ENCODE peak calls at places on chromosome 1, in ten cellular contexts. T is adrenal gland, A is endodermal cell, Y is A549, N is prostate gland, B is kidney epithelial cell, F is AG04450, V is Peyer's patch, I is pancreas, S is K562. O is an unnamed sample.

GRCh38 chr1:186775031-186775430 is 53.7 kb upstream of the PLA2G4A start:
- DNase-seq in T (no peak), A (no peak), Y (no peak), N (no peak), B (no peak), F (no peak), V (no peak), I (no peak), S (no peak), O (no peak)

GRCh38 chr1:164982545-164982944 is 374.0 kb downstream of the LMX1A start:
- DNase-seq in T (no peak), A (peak; percentile 63), Y (no peak), N (no peak), B (no peak), F (no peak), V (no peak), I (no peak), S (no peak), O (no peak)

GRCh38 chr1:10510520-10511493 is 36.1 kb downstream of the PEX14 start:
- DNase-seq in T (no peak), A (peak; percentile 28), Y (peak; percentile 32), N (no peak), B (peak; percentile 70), F (peak; percentile 66), V (peak; percentile 80), I (no peak), S (peak; percentile 80), O (no peak)

GRCh38 chr1:169957884-169958283 is 64.2 kb upstream of the SCYL3 start:
- DNase-seq in T (no peak), A (no peak), Y (no peak), N (no peak), B (no peak), F (no peak), V (no peak), I (no peak), S (no peak), O (no peak)

GRCh38 chr1:29711582-29712274 is 475.4 kb downstream of the PTPRU start:
- DNase-seq in T (peak; percentile 30), A (no peak), Y (no peak), N (no peak), B (peak; percentile 91), F (no peak), V (peak; percentile 30), I (no peak), S (no peak), O (peak; percentile 83)

GRCh38 chr1:201732351-201732750 is 96.6 kb upstream of the IPO9 start:
- DNase-seq in T (no peak), A (no peak), Y (no peak), N (no peak), B (no peak), F (no peak), V (no peak), I (no peak), S (no peak), O (no peak)

GRCh38 chr1:66944330-66945274 is 19.8 kb downstream of the MIER1 start:
- DNase-seq in T (peak; percentile 91), A (no peak), Y (peak; percentile 53), N (no peak), B (peak; percentile 72), F (peak; percentile 27), V (peak; percentile 66), I (no peak), S (no peak), O (peak; percentile 75)

GRCh38 chr1:25743164-25744139 is 56.5 kb upstream of the SELENON start:
- DNase-seq in T (peak; percentile 95), A (no peak), Y (no peak), N (peak; percentile 65), B (no peak), F (no peak), V (peak; percentile 83), I (peak; percentile 75), S (no peak), O (no peak)

GRCh38 chr1:182084487-182085316 is 23.2 kb upstream of the ZNF648 start:
- DNase-seq in T (peak; percentile 78), A (peak; percentile 98), Y (peak; percentile 74), N (peak; percentile 85), B (no peak), F (no peak), V (peak; percentile 91), I (peak; percentile 90), S (peak; percentile 88), O (no peak)

GRCh38 chr1:170424346-170424745 is 107.6 kb upstream of the GORAB start:
- DNase-seq in T (no peak), A (no peak), Y (no peak), N (no peak), B (no peak), F (no peak), V (no peak), I (no peak), S (no peak), O (no peak)

GRCh38 chr1:226604846-226605572 is 56.4 kb downstream of the STUM start:
- DNase-seq in T (no peak), A (no peak), Y (no peak), N (no peak), B (no peak), F (no peak), V (no peak), I (no peak), S (no peak), O (no peak)

GRCh38 chr1:228013322-228014234 is 6.8 kb downstream of the WNT3A start:
- DNase-seq in T (peak; percentile 6), A (peak; percentile 39), Y (no peak), N (peak; percentile 85), B (no peak), F (no peak), V (peak; percentile 35), I (no peak), S (peak; percentile 8), O (no peak)

DNA sequence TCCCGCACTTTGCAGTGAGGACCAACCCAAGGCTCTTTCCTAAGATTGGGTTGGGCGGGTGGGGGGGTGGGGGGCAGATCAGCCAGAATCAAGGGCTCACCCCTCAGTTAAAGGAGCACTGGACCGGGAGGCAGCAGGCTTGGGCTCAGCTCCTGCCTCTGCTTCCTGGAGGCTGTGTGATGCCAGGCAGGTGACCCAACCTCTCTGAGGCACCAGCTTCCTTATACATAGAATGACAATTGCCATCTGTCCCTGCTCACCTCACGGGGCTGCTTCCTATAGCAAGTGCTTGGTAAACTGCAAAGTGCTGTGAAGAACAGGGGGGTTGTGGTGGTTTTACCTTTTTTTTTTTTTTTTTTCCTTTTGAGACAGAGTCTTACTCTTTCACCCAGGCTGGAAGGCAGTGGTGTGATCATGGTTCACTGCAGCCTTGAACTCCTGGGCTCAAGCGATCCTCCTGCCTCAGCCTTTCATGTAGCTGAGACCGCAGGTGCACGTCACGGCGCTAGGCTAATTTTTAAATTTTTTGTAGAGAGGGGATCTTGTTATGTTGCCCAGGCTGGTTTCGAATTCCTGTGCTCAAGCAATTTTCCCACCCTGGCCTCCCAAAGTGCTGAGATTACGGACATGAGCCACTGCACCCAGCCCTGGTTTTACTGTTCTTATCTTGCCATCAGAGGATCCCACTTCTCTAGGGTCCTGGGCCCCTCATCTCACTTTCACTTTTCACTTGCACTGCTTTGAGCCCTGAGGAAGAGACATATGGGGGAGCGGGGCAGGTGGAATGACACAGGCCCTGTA is 11.5 kb downstream of the KCNQ4 start:
- DNase-seq in T (no peak), A (no peak), Y (no peak), N (no peak), B (no peak), F (no peak), V (no peak), I (no peak), S (no peak), O (no peak)
- H3K4me3 ChIP-seq in T (no peak overlapping the region), A (no peak overlapping the region), Y (no peak overlapping the region), N (no peak overlapping the region), B (no peak overlapping the region), F (no peak overlapping the region), V (no peak overlapping the region), I (no peak overlapping the region), S (no peak overlapping the region), O (no peak overlapping the region)

GRCh38 chr1:108560430-108561144 is 687 bp downstream of the EEIG2 start:
- DNase-seq in T (peak; percentile 40), A (peak; percentile 85), Y (peak; percentile 79), N (peak; percentile 21), B (no peak), F (no peak), V (peak; percentile 85), I (peak; percentile 39), S (no peak), O (no peak)
- TF ChIP-seq CTCF in T (no peak), A (peak; percentile 33), Y (no peak), N (no peak), B (no peak), F (peak; percentile 16), V (no peak), I (no peak), S (peak; percentile 36), O (no peak)

GRCh38 chr1:246483204-246483933 is 23.7 kb downstream of the SMYD3 start:
- DNase-seq in T (no peak), A (no peak), Y (no peak), N (no peak), B (no peak), F (no peak), V (no peak), I (no peak), S (no peak), O (no peak)

GRCh38 chr1:246488674-246489073 is 18.4 kb downstream of the SMYD3 start:
- DNase-seq in T (no peak), A (no peak), Y (no peak), N (no peak), B (no peak), F (no peak), V (no peak), I (no peak), S (no peak), O (no peak)

GRCh38 chr1:246477634-246478033 is 29.4 kb downstream of the SMYD3 start:
- DNase-seq in T (no peak), A (no peak), Y (no peak), N (no peak), B (no peak), F (no peak), V (no peak), I (no peak), S (no peak), O (no peak)

GRCh38 chr1:246479061-246479460 is 28.0 kb downstream of the SMYD3 start:
- DNase-seq in T (no peak), A (no peak), Y (no peak), N (no peak), B (no peak), F (no peak), V (no peak), I (no peak), S (no peak), O (no peak)

DNA sequence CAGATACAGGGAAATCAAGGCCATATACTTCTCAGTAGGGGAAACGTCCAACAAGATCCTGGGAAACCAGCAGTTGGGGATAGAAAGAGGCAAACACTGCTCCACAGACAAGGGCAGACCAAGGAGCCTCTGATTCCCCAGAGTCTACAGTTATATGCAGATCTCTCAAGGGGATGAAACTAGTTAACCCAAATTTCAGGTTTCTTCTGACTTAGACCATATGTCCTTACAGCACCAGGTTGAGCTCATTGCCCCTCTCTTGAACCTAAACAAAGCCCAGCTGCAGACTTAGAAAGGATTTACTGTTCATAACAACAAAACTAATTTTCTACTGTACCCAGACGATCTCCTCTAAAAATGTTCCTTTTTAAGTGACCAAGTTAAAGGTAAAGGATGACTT is 24.3 kb downstream of the SMYD3 start:
- DNase-seq in T (no peak), A (no peak), Y (no peak), N (no peak), B (no peak), F (peak; percentile 32), V (no peak), I (no peak), S (no peak), O (no peak)
- H3K4me3 ChIP-seq in T (peak overlapping the region; percentile 43), A (no peak overlapping the region), Y (no peak overlapping the region), N (no peak overlapping the region), B (no peak overlapping the region), F (no peak overlapping the region), V (no peak overlapping the region), I (no peak overlapping the region), S (no peak overlapping the region), O (no peak overlapping the region)

GRCh38 chr1:117128323-117129079 is 7.0 kb upstream of the TRIM45 start:
- DNase-seq in T (no peak), A (no peak), Y (peak; percentile 23), N (no peak), B (no peak), F (no peak), V (no peak), I (no peak), S (no peak), O (no peak)
- TF ChIP-seq CTCF in T (peak; percentile 40), A (peak; percentile 76), Y (peak; percentile 54), N (no peak), B (peak; percentile 44), F (peak; percentile 57), V (no peak), I (peak; percentile 25), S (peak; percentile 82), O (peak; percentile 62)